ENCODE peak calls at places on chromosomes 12 and 14, in five cellular contexts. D is K562, L is GM23338, J is Panc1, R is GM12878. E is an unnamed sample. For H3K36me3, the result is how much of the 10 kb centered on the place peaks cover.

GRCh38 chr12:124501080-124501642 is 66.3 kb downstream of the NCOR2 start:
- ATAC-seq in R (no peak), D (no peak), L (peak), J (peak), E (no peak)

GRCh38 chr14:34181308-34181707 is 230.4 kb upstream of the EGLN3 start:
- ATAC-seq in J (no peak), D (no peak), R (no peak), L (no peak), E (no peak)

GRCh38 chr14:85516239-85517112 is 13.5 kb upstream of the FLRT2 start:
- ATAC-seq in D (no peak), R (no peak), L (no peak), J (no peak), E (no peak)

GRCh38 chr12:29082522-29082921 is 66.6 kb upstream of the FAR2 start:
- ATAC-seq in R (peak), J (no peak), L (no peak), D (no peak), E (no peak)

GRCh38 chr14:69667938-69668336 is 56.5 kb downstream of the SUSD6 start:
- ATAC-seq in J (no peak), R (peak), L (no peak), D (no peak), E (no peak)

GRCh38 chr12:71010143-71010479 is 89.6 kb upstream of the PTPRR start:
- ATAC-seq in L (no peak), R (no peak), J (no peak), D (no peak), E (no peak)

GRCh38 chr12:64323006-64323405 is 67.6 kb downstream of the C12orf56 start:
- ATAC-seq in L (no peak), R (no peak), J (no peak), D (no peak), E (no peak)

GRCh38 chr12:53101931-53102781 is 1.1 kb upstream of the SOAT2 start:
- ATAC-seq in J (no peak), R (no peak), L (no peak), D (no peak), E (no peak)

GRCh38 chr14:61570961-61571299 is 124.4 kb upstream of the HIF1A start:
- ATAC-seq in D (no peak), L (no peak), J (no peak), R (no peak), E (no peak)

GRCh38 chr14:21263284-21264024 is 5.8 kb downstream of the HNRNPC start:
- ATAC-seq in R (peak), J (no peak), D (no peak), L (no peak), E (no peak)

GRCh38 chr12:131511803-131512564 is 198.9 kb upstream of the SFSWAP start:
- ATAC-seq in D (no peak), R (no peak), L (no peak), J (no peak), E (no peak)

GRCh38 chr12:131116437-131117117 is 162.9 kb downstream of the ADGRD1 start:
- ATAC-seq in D (peak), J (no peak), R (peak), L (peak), E (peak)

GRCh38 chr12:4899361-4899760 is 10.3 kb upstream of the KCNA1 start:
- ATAC-seq in J (no peak), R (peak), L (peak), D (no peak), E (no peak)

GRCh38 chr14:74510955-74511354 is 17.4 kb downstream of the ISCA2 start:
- ATAC-seq in R (no peak), L (no peak), D (no peak), J (peak), E (peak)

GRCh38 chr12:53739285-53740129 is 12.3 kb upstream of the CALCOCO1 start:
- ATAC-seq in J (no peak), L (peak), R (no peak), D (no peak), E (no peak)

GRCh38 chr12:94169495-94169894 is 21.1 kb downstream of the PLXNC1 start:
- ATAC-seq in D (no peak), L (peak), J (no peak), R (no peak), E (no peak)

GRCh38 chr12:27511031-27511722 is 12.8 kb upstream of the PPFIBP1 start:
- ATAC-seq in R (no peak), D (no peak), J (no peak), L (no peak), E (peak)

GRCh38 chr12:85273411-85274075 is 6.5 kb upstream of the ALX1 start:
- ATAC-seq in R (peak), L (peak), J (peak), D (no peak), E (no peak)

GRCh38 chr14:89317051-89317691 is 99.9 kb downstream of the FOXN3 start:
- ATAC-seq in J (no peak), R (peak), D (no peak), L (no peak), E (no peak)

GRCh38 chr12:104183443-104183842 is 32.1 kb upstream of the TXNRD1 start:
- ATAC-seq in D (no peak), J (no peak), R (no peak), L (no peak), E (no peak)

GRCh38 chr12:119245904-119246494 is 67.3 kb downstream of the HSPB8 start:
- ATAC-seq in L (no peak), J (no peak), D (no peak), R (no peak), E (no peak)

GRCh38 chr12:93780115-93780641 is 103.0 kb downstream of the CRADD start:
- ATAC-seq in D (no peak), R (no peak), J (no peak), L (no peak), E (no peak)

GRCh38 chr12:101612162-101612916 is 17.6 kb downstream of the MYBPC1 start:
- ATAC-seq in D (no peak), J (no peak), L (no peak), R (no peak), E (no peak)

GRCh38 chr14:26622611-26623010 is 24.8 kb upstream of the NOVA1 start:
- ATAC-seq in R (no peak), L (no peak), D (no peak), J (no peak), E (no peak)

GRCh38 chr12:103632554-103633216 is 45.6 kb downstream of the STAB2 start:
- ATAC-seq in R (peak), L (peak), D (peak), J (peak), E (no peak)

GRCh38 chr12:46950116-46950515 is 124.3 kb upstream of the SLC38A4 start:
- ATAC-seq in R (no peak), L (no peak), J (no peak), D (no peak), E (no peak)

GRCh38 chr12:6950401-6950801 is 755 bp upstream of the PTPN6 start:
- ATAC-seq in D (peak), R (no peak), J (no peak), L (no peak), E (no peak)

GRCh38 chr14:32601908-32602307 is 272.8 kb downstream of the AKAP6 start:
- ATAC-seq in L (no peak), R (no peak), D (no peak), J (no peak), E (no peak)

GRCh38 chr12:57810450-57810849 is 8.1 kb downstream of the AVIL start:
- ATAC-seq in L (no peak), J (no peak), R (no peak), D (peak), E (no peak)

GRCh38 chr14:103078420-103078749 is 5.6 kb upstream of the LBHD2 start:
- ATAC-seq in L (peak), R (peak), J (no peak), D (peak), E (no peak)

GRCh38 chr12:109832534-109833306 is 478 bp downstream of the TRPV4 start:
- ATAC-seq in L (no peak), D (no peak), J (no peak), R (no peak), E (no peak)

GRCh38 chr12:26298785-26299621 is 103.6 kb downstream of the SSPN start:
- ATAC-seq in D (peak), R (peak), L (no peak), J (peak), E (peak)

GRCh38 chr12:19404232-19404880 is 34.9 kb upstream of the AEBP2 start:
- ATAC-seq in R (no peak), J (no peak), D (peak), L (no peak), E (no peak)

GRCh38 chr12:116266220-116266619 is 11.3 kb downstream of the MED13L start:
- ATAC-seq in L (peak), R (no peak), J (peak), D (peak), E (no peak)

GRCh38 chr14:55336161-55336560 is 64.9 kb downstream of the FBXO34 start:
- ATAC-seq in D (no peak), R (no peak), L (no peak), J (no peak), E (no peak)

GRCh38 chr12:3088251-3088650 is 11.1 kb downstream of the TSPAN9 start:
- ATAC-seq in R (no peak), J (no peak), L (no peak), D (no peak), E (no peak)

GRCh38 chr12:57046392-57046791 is 3.5 kb downstream of the MYO1A start:
- ATAC-seq in L (no peak), J (no peak), R (no peak), D (no peak), E (no peak)

GRCh38 chr14:90275820-90276219 is 19.5 kb downstream of the PSMC1 start:
- ATAC-seq in L (no peak), D (no peak), R (no peak), J (no peak), E (no peak)

GRCh38 chr12:109760930-109761630 is 47.5 kb downstream of the FAM222A start:
- ATAC-seq in L (no peak), J (no peak), D (no peak), R (no peak), E (no peak)

GRCh38 chr12:4418913-4419312 is 26.7 kb downstream of the FGF6 start:
- ATAC-seq in R (no peak), L (no peak), J (no peak), D (no peak), E (no peak)

GRCh38 chr12:8943565-8944186 is 5.8 kb downstream of the M6PR start:
- ATAC-seq in D (no peak), R (no peak), J (no peak), L (peak), E (no peak)
- H3K36me3 ChIP-seq in D (half or more), R (under half), J (under half), L (under half), E (under half)

DNA sequence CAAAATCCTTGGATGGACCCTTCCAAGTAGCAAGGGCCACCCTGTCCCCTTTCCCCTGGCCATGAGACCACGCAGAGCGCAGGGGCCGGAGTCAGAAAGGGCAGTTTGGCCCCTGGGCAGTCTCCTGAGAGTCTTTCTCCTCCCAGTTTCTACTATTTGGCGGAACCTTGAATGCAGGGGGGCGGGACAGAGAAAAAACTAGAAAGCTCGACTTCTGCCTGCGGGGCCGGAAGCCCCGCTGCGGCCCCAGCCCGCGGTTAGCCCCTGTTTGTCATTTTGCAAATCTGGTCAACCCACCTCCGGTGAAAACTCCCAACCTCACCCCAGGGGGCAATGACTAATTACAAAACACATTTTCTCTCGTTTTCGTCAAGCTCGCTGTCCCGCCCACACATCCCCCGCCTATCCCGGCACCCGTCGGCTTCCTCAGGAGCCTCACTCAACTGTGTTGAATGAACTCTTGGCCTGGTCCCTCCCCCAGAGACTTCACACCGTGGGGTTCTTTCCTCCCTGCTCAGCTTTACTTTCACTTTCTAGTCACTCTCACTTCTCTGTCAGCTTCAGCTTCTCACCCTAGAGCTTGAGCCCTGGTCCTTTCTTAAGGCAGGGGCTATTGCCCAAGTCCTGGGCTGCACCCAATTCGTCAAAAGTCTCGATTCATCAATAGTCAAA is 66.7 kb downstream of the IRF2BPL start:
- ATAC-seq in L (peak), J (peak), D (peak), R (peak), E (peak)
- TF ChIP-seq POLR2AphosphoS5 in L (peak), J (peak), D (peak), R (peak), E (peak)

GRCh38 chr12:49558526-49558925 is 9.4 kb downstream of the MCRS1 start:
- ATAC-seq in D (no peak), R (no peak), J (no peak), L (no peak), E (no peak)

GRCh38 chr12:49557187-49557916 is 10.6 kb downstream of the MCRS1 start:
- ATAC-seq in D (no peak), R (no peak), J (no peak), L (no peak), E (no peak)

GRCh38 chr12:49560695-49561094 is 7.2 kb downstream of the MCRS1 start:
- ATAC-seq in R (no peak), D (no peak), J (no peak), L (no peak), E (no peak)

GRCh38 chr12:49557917-49558215 is 10.1 kb downstream of the MCRS1 start:
- ATAC-seq in R (no peak), D (no peak), J (peak), L (peak), E (no peak)

DNA sequence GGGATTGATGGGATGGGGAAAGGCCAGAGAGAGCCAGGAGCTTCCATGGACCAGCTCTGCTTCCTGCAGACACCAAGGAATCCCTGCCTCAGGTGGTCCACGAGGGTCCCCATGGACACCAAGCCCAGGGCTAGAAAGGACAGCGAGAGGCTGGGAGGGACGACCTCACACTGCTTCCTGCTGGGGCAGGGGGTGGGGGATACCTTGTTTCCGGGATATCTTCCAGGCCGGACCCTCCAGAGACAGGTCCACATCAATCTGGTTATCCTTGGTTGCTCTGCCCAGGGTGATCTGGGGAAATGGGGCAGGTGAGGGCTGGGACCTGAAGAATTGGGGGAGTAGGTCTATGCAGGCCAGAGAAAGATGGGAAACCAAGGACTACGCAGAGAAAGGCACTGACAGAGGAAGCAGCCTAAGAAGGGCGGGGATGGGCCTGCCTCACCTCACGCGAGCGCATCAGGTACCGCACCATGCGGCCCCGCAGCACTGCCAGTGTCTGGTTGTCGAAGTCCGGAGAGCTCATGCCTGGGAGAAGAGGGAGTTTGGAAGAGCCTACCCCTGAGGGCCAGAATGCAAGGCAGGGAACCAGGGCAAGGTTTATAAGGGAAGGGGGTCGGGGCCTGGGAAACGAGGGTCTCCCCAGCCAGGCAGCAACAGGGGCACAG is 8.8 kb downstream of the MCRS1 start:
- ATAC-seq in J (no peak), D (no peak), L (no peak), R (no peak), E (no peak)
- H3K36me3 ChIP-seq in J (under half), D (half or more), L (under half), R (under half), E (under half)

GRCh38 chr12:133108150-133108549 is 21.9 kb downstream of the ZNF891 start:
- ATAC-seq in J (no peak), D (no peak), R (no peak), L (no peak), E (no peak)
- TF ChIP-seq POLR2AphosphoS5 in J (no peak), D (no peak), R (no peak), L (no peak), E (no peak)